ENCODE peak calls at places on chromosomes 12 and 14, in five cellular contexts. I is dorsolateral prefrontal cortex, B is endothelial cell of umbilical vein, T is pancreas, N is heart right ventricle. X is an unnamed sample.

GRCh38 chr12:90908465-90908864 is 46.5 kb downstream of the CCER1 start:
- DNase-seq in I (no peak), B (peak), T (no peak), N (no peak), X (no peak)

GRCh38 chr12:119202121-119202527 is 23.4 kb downstream of the HSPB8 start:
- DNase-seq in I (no peak), B (no peak), T (no peak), N (no peak), X (no peak)

GRCh38 chr12:6559500-6559899 is 3.7 kb upstream of the IFFO1 start:
- DNase-seq in I (no peak), B (no peak), T (no peak), N (no peak), X (no peak)

GRCh38 chr14:74905595-74906142 is 17.4 kb downstream of the RPS6KL1 start:
- DNase-seq in I (peak), B (peak), T (peak), N (peak), X (peak)

GRCh38 chr14:27242874-27243273 is 645.0 kb upstream of the NOVA1 start:
- DNase-seq in I (no peak), B (peak), T (no peak), N (no peak), X (no peak)

GRCh38 chr14:69636718-69637480 is 25.5 kb downstream of the SUSD6 start:
- DNase-seq in I (no peak), B (no peak), T (no peak), N (no peak), X (no peak)

GRCh38 chr12:119649202-119649808 is 18.6 kb upstream of the PRKAB1 start:
- DNase-seq in I (no peak), B (no peak), T (no peak), N (no peak), X (no peak)

GRCh38 chr12:16881986-16882385 is 276.0 kb upstream of the LMO3 start:
- DNase-seq in I (no peak), B (no peak), T (no peak), N (no peak), X (no peak)

GRCh38 chr12:89971880-89972279 is 263.2 kb upstream of the ATP2B1 start:
- DNase-seq in I (no peak), B (peak), T (no peak), N (no peak), X (no peak)

GRCh38 chr14:69263364-69263763 is 3.4 kb downstream of the GALNT16 start:
- DNase-seq in I (no peak), B (no peak), T (no peak), N (peak), X (peak)

GRCh38 chr12:106445981-106446380 is 88.4 kb downstream of the POLR3B start:
- DNase-seq in I (no peak), B (no peak), T (no peak), N (no peak), X (no peak)

GRCh38 chr12:124713436-124714082 is 146.1 kb upstream of the NCOR2 start:
- DNase-seq in I (no peak), B (peak), T (no peak), N (no peak), X (peak)

GRCh38 chr12:49098035-49098451 is 3.4 kb upstream of the DHH start:
- DNase-seq in I (no peak), B (peak), T (no peak), N (no peak), X (no peak)

GRCh38 chr12:57343703-57344378 is 87.0 kb downstream of the R3HDM2 start:
- DNase-seq in I (no peak), B (no peak), T (no peak), N (no peak), X (no peak)

GRCh38 chr14:64703393-64704144 is 655 bp upstream of the PLEKHG3 start:
- DNase-seq in I (no peak), B (peak), T (no peak), N (no peak), X (peak)

GRCh38 chr12:25458047-25458552 is 95.0 kb downstream of the LMNTD1 start:
- DNase-seq in I (no peak), B (peak), T (no peak), N (no peak), X (peak)

GRCh38 chr12:47808574-47809380 is 10.9 kb downstream of the HDAC7 start:
- DNase-seq in I (no peak), B (peak), T (no peak), N (peak), X (no peak)
- H3K4me3 ChIP-seq in I (peak), B (no peak), T (no peak), N (peak), X (no peak)

GRCh38 chr14:94936901-94937321 is 167.0 kb upstream of the GSC start:
- DNase-seq in I (no peak), B (no peak), T (peak), N (peak), X (no peak)
- H3K27ac ChIP-seq in I (peak), B (no peak), T (peak), N (peak), X (peak)

GRCh38 chr14:103339561-103339960 is 5.5 kb downstream of the EIF5 start:
- DNase-seq in I (no peak), B (no peak), T (no peak), N (no peak), X (no peak)
- H3K4me3 ChIP-seq in I (no peak), B (no peak), T (no peak), N (no peak), X (no peak)

GRCh38 chr12:88419794-88420193 is 160.5 kb downstream of the KITLG start:
- DNase-seq in I (no peak), B (no peak), T (no peak), N (no peak), X (no peak)
- H3K27ac ChIP-seq in I (no peak), B (no peak), T (no peak), N (no peak), X (no peak)

DNA sequence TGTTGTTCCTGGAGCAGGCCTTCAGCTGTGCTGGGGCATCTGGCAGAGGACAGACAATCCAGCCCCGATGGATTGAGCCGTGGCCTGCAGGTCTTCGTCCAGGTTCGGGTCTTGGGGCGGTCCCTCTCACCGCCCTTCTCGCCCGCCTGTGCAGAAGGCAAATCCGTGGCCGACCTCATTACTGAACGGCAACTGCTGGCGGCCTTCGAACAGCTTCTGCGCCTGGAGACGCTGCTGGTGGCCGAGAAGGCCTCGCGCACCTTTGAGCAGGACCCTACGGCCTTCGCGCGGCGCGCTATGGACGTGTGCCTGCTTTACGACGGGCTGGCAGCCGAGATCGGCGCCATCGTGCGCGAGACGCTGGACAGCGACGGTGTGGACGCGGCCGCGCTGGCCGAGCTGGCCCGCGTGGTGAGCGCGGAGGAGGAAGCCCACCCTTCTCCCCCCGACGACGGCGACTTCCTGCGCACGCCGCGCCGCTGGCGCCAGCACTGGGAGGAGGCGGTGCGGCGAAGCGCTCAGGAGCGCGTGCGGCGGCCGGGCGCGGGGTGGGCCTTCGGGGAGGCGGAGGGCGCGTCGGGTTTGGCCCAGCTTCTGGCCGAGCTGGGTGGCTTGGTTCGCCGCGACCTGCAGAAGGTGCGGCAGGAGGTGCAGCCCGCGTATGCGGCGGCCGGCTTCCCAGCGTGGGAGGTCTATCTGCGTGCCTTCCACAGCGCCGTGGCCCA is 7.6 kb downstream of the EXOC3L4 start:
- DNase-seq in I (no peak), B (no peak), T (no peak), N (no peak), X (no peak)
- H3K4me3 ChIP-seq in I (peak), B (no peak), T (no peak), N (peak), X (no peak)

DNA sequence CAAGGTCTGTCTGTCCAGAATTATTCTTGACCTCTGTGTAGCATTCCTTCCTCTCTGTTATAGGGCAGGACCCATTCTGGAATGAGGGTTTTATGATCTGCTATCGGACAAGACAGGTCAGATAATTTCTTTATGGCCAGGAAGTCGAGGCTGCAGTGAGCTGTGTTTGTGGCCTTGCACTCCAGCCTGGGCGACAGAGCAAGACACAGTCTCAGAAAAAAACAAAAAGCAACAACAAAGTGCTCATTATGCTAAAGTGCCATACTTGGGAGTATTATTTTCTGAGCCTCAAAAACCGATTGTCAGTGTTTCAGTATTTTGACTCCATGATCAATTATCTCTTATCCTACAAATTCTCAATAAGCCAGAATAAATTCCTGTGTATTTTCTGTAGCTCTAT is 4.1 kb downstream of the CIPC start:
- DNase-seq in I (no peak), B (no peak), T (no peak), N (no peak), X (no peak)
- H3K27ac ChIP-seq in I (peak), B (no peak), T (no peak), N (peak), X (peak)

GRCh38 chr12:53050426-53051057 is 677 bp downstream of the TNS2 start:
- DNase-seq in I (no peak), B (peak), T (no peak), N (no peak), X (no peak)
- H3K4me3 ChIP-seq in I (peak), B (peak), T (peak), N (peak), X (peak)